ENCODE peak calls at places on chromosome 3, in six cellular contexts. H is A172, G is hepatic stellate cell, P is iPS DF 6.9, L is fibroblast of mammary gland, T is right atrium auricular region. E is an unnamed sample.

GRCh38 chr3:72273615-72274014 is 488.7 kb upstream of the PROK2 start:
- DNase-seq in H (peak; percentile 16), G (peak; percentile 82), P (no peak), L (peak; percentile 61), T (no peak), E (no peak)

GRCh38 chr3:122555275-122556071 is 8.6 kb downstream of the PARP9 start:
- DNase-seq in H (peak; percentile 38), G (no peak), P (no peak), L (peak; percentile 25), T (no peak), E (no peak)

GRCh38 chr3:195119461-195120198 is 151.3 kb downstream of the XXYLT1 start:
- DNase-seq in H (peak; percentile 87), G (no peak), P (peak; percentile 39), L (peak; percentile 67), T (no peak), E (no peak)

GRCh38 chr3:108178676-108179075 is 43.5 kb downstream of the IFT57 start:
- DNase-seq in H (no peak), G (no peak), P (no peak), L (peak; percentile 48), T (no peak), E (no peak)

GRCh38 chr3:23203651-23204111 is 554 bp downstream of the UBE2E2 start:
- DNase-seq in H (peak; percentile 4), G (peak; percentile 17), P (no peak), L (peak; percentile 10), T (peak; percentile 60), E (no peak)

GRCh38 chr3:52278510-52279069 is at the start of gene WDR82:
- DNase-seq in H (peak; percentile 73), G (peak; percentile 94), P (peak; percentile 84), L (peak; percentile 88), T (peak; percentile 97), E (peak; percentile 91)

GRCh38 chr3:139771331-139771730 is 93.6 kb upstream of the NMNAT3 start:
- DNase-seq in H (no peak), G (no peak), P (no peak), L (no peak), T (no peak), E (no peak)

GRCh38 chr3:55416381-55416821 is 70.7 kb downstream of the WNT5A start:
- DNase-seq in H (peak; percentile 94), G (peak; percentile 66), P (no peak), L (peak; percentile 91), T (no peak), E (no peak)

GRCh38 chr3:150871192-150871591 is 34.0 kb downstream of the MINDY4B start:
- DNase-seq in H (no peak), G (no peak), P (no peak), L (peak; percentile 55), T (no peak), E (no peak)

GRCh38 chr3:181739628-181740027 is 27.9 kb downstream of the SOX2 start:
- DNase-seq in H (peak; percentile 81), G (no peak), P (no peak), L (no peak), T (no peak), E (no peak)